ENCODE peak calls at places on chromosomes 11 and 22, in six cellular contexts. One of them, this sample, is unnamed.

GRCh38 chr11:130037881-130038601 is 31.7 kb upstream of the APLP2 start:
- DNase-seq in trophoblast cell: no peak
- DNase-seq in neural progenitor cell: peak; percentile 73
- DNase-seq in endothelial cell of umbilical vein: peak; percentile 9
- DNase-seq in fibroblast of lung: peak; percentile 30
- DNase-seq in IMR-90: no peak
- DNase-seq in this sample: peak; percentile 80

GRCh38 chr11:119652907-119653659 is 75.9 kb downstream of the NECTIN1 start:
- DNase-seq in trophoblast cell: no peak
- DNase-seq in neural progenitor cell: no peak
- DNase-seq in endothelial cell of umbilical vein: no peak
- DNase-seq in fibroblast of lung: no peak
- DNase-seq in IMR-90: no peak
- DNase-seq in this sample: no peak

GRCh38 chr11:115500547-115501503 is 3.4 kb downstream of the CADM1 start:
- DNase-seq in trophoblast cell: no peak
- DNase-seq in neural progenitor cell: peak; percentile 25
- DNase-seq in endothelial cell of umbilical vein: no peak
- DNase-seq in fibroblast of lung: no peak
- DNase-seq in IMR-90: no peak
- DNase-seq in this sample: peak; percentile 3

GRCh38 chr11:19873730-19874129 is 161.1 kb downstream of the NAV2 start:
- DNase-seq in trophoblast cell: no peak
- DNase-seq in neural progenitor cell: peak; percentile 54
- DNase-seq in endothelial cell of umbilical vein: no peak
- DNase-seq in fibroblast of lung: no peak
- DNase-seq in IMR-90: no peak
- DNase-seq in this sample: no peak

GRCh38 chr11:118913411-118914125 is 12.2 kb downstream of the BCL9L start:
- DNase-seq in trophoblast cell: no peak
- DNase-seq in neural progenitor cell: peak; percentile 11
- DNase-seq in endothelial cell of umbilical vein: no peak
- DNase-seq in fibroblast of lung: no peak
- DNase-seq in IMR-90: no peak
- DNase-seq in this sample: peak; percentile 53

GRCh38 chr11:132123449-132123848 is 753.0 kb downstream of the NTM start:
- DNase-seq in trophoblast cell: no peak
- DNase-seq in neural progenitor cell: no peak
- DNase-seq in endothelial cell of umbilical vein: no peak
- DNase-seq in fibroblast of lung: no peak
- DNase-seq in IMR-90: no peak
- DNase-seq in this sample: no peak

GRCh38 chr22:25582946-25583345 is 18.5 kb downstream of the GRK3 start:
- DNase-seq in trophoblast cell: no peak
- DNase-seq in neural progenitor cell: no peak
- DNase-seq in endothelial cell of umbilical vein: peak; percentile 1
- DNase-seq in fibroblast of lung: peak; percentile 19
- DNase-seq in IMR-90: peak; percentile 67
- DNase-seq in this sample: peak; percentile 46

GRCh38 chr22:50716291-50717024 is 21.5 kb upstream of the ACR start:
- DNase-seq in trophoblast cell: no peak
- DNase-seq in neural progenitor cell: no peak
- DNase-seq in endothelial cell of umbilical vein: no peak
- DNase-seq in fibroblast of lung: no peak
- DNase-seq in IMR-90: no peak
- DNase-seq in this sample: no peak

GRCh38 chr22:39153220-39153860 is 860 bp upstream of the CBX7 start:
- DNase-seq in trophoblast cell: no peak
- DNase-seq in neural progenitor cell: peak; percentile 38
- DNase-seq in endothelial cell of umbilical vein: no peak
- DNase-seq in fibroblast of lung: no peak
- DNase-seq in IMR-90: no peak
- DNase-seq in this sample: no peak

GRCh38 chr11:313787-314547 is at the start of gene IFITM1:
- DNase-seq in trophoblast cell: peak; percentile 33
- DNase-seq in neural progenitor cell: peak; percentile 60
- DNase-seq in endothelial cell of umbilical vein: peak; percentile 57
- DNase-seq in fibroblast of lung: peak; percentile 86
- DNase-seq in IMR-90: peak; percentile 84
- DNase-seq in this sample: peak; percentile 33

GRCh38 chr11:77592727-77593126 is 3.0 kb downstream of the AQP11 start:
- DNase-seq in trophoblast cell: no peak
- DNase-seq in neural progenitor cell: no peak
- DNase-seq in endothelial cell of umbilical vein: no peak
- DNase-seq in fibroblast of lung: no peak
- DNase-seq in IMR-90: no peak
- DNase-seq in this sample: no peak

GRCh38 chr11:19566583-19567379 is 145.9 kb upstream of the NAV2 start:
- DNase-seq in trophoblast cell: no peak
- DNase-seq in neural progenitor cell: no peak
- DNase-seq in endothelial cell of umbilical vein: no peak
- DNase-seq in fibroblast of lung: no peak
- DNase-seq in IMR-90: no peak
- DNase-seq in this sample: no peak

GRCh38 chr22:32103648-32104326 is 55.3 kb downstream of the C22orf42 start:
- DNase-seq in trophoblast cell: peak; percentile 44
- DNase-seq in neural progenitor cell: no peak
- DNase-seq in endothelial cell of umbilical vein: no peak
- DNase-seq in fibroblast of lung: peak; percentile 22
- DNase-seq in IMR-90: peak; percentile 3
- DNase-seq in this sample: no peak

GRCh38 chr22:40241200-40241763 is 63.6 kb downstream of the TNRC6B start:
- DNase-seq in trophoblast cell: no peak
- DNase-seq in neural progenitor cell: no peak
- DNase-seq in endothelial cell of umbilical vein: no peak
- DNase-seq in fibroblast of lung: no peak
- DNase-seq in IMR-90: no peak
- DNase-seq in this sample: no peak

GRCh38 chr11:77014669-77015068 is 19.5 kb upstream of the B3GNT6 start:
- DNase-seq in trophoblast cell: no peak
- DNase-seq in neural progenitor cell: no peak
- DNase-seq in endothelial cell of umbilical vein: no peak
- DNase-seq in fibroblast of lung: no peak
- DNase-seq in IMR-90: no peak
- DNase-seq in this sample: no peak

GRCh38 chr11:28232649-28233048 is 124.5 kb downstream of the METTL15 start:
- DNase-seq in trophoblast cell: no peak
- DNase-seq in neural progenitor cell: no peak
- DNase-seq in endothelial cell of umbilical vein: no peak
- DNase-seq in fibroblast of lung: no peak
- DNase-seq in IMR-90: no peak
- DNase-seq in this sample: no peak
- H3K9ac ChIP-seq in trophoblast cell: no peak overlapping the region
- H3K9ac ChIP-seq in neural progenitor cell: no peak overlapping the region
- H3K9ac ChIP-seq in endothelial cell of umbilical vein: no peak overlapping the region
- H3K9ac ChIP-seq in fibroblast of lung: no peak overlapping the region
- H3K9ac ChIP-seq in IMR-90: no peak overlapping the region
- H3K9ac ChIP-seq in this sample: no peak overlapping the region

GRCh38 chr11:94666792-94667721 is 99.9 kb downstream of the PIWIL4 start:
- DNase-seq in trophoblast cell: no peak
- DNase-seq in neural progenitor cell: no peak
- DNase-seq in endothelial cell of umbilical vein: no peak
- DNase-seq in fibroblast of lung: no peak
- DNase-seq in IMR-90: no peak
- DNase-seq in this sample: no peak
- H3K4me1 ChIP-seq in trophoblast cell: peaks cover 8% of the 10 kb centered on the region
- H3K4me1 ChIP-seq in neural progenitor cell: no peaks in the 10 kb centered on the region
- H3K4me1 ChIP-seq in endothelial cell of umbilical vein: no peaks in the 10 kb centered on the region
- H3K4me1 ChIP-seq in fibroblast of lung: no peaks in the 10 kb centered on the region
- H3K4me1 ChIP-seq in IMR-90: no peaks in the 10 kb centered on the region
- H3K4me1 ChIP-seq in this sample: peaks cover 15% of the 10 kb centered on the region

DNA sequence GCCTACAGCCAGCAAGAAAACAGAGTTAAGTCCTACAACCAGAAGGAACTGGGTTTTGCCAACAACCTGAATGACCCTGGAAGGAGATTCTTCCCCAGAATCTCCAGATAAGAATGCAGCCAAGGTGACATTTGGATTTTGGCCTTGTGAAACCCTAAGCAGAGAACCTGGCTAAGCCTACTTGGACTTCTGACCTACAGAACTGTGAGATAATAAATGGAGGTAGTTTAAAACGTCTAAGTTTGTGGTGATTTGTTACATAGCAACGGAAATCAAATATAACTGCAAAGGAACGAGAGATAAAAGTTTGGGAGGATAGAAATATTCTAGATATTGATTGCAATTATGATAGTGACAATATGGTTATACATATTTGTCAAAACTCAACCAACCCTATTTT is 157.4 kb downstream of the ATG16L2 start:
- DNase-seq in trophoblast cell: peak; percentile 77
- DNase-seq in neural progenitor cell: no peak
- DNase-seq in endothelial cell of umbilical vein: no peak
- DNase-seq in fibroblast of lung: no peak
- DNase-seq in IMR-90: no peak
- DNase-seq in this sample: no peak
- H3K9ac ChIP-seq in trophoblast cell: no peak overlapping the region
- H3K9ac ChIP-seq in neural progenitor cell: no peak overlapping the region
- H3K9ac ChIP-seq in endothelial cell of umbilical vein: no peak overlapping the region
- H3K9ac ChIP-seq in fibroblast of lung: no peak overlapping the region
- H3K9ac ChIP-seq in IMR-90: no peak overlapping the region
- H3K9ac ChIP-seq in this sample: no peak overlapping the region

GRCh38 chr22:45531944-45532631 is 29.4 kb downstream of the FBLN1 start:
- DNase-seq in trophoblast cell: no peak
- DNase-seq in neural progenitor cell: no peak
- DNase-seq in endothelial cell of umbilical vein: no peak
- DNase-seq in fibroblast of lung: no peak
- DNase-seq in IMR-90: no peak
- DNase-seq in this sample: peak; percentile 82

GRCh38 chr22:45535400-45535799 is 32.7 kb downstream of the FBLN1 start:
- DNase-seq in trophoblast cell: no peak
- DNase-seq in neural progenitor cell: no peak
- DNase-seq in endothelial cell of umbilical vein: no peak
- DNase-seq in fibroblast of lung: peak; percentile 82
- DNase-seq in IMR-90: no peak
- DNase-seq in this sample: no peak

GRCh38 chr22:45533731-45534130 is 31.0 kb downstream of the FBLN1 start:
- DNase-seq in trophoblast cell: no peak
- DNase-seq in neural progenitor cell: no peak
- DNase-seq in endothelial cell of umbilical vein: no peak
- DNase-seq in fibroblast of lung: no peak
- DNase-seq in IMR-90: no peak
- DNase-seq in this sample: no peak

GRCh38 chr22:45531441-45531840 is 28.8 kb downstream of the FBLN1 start:
- DNase-seq in trophoblast cell: no peak
- DNase-seq in neural progenitor cell: no peak
- DNase-seq in endothelial cell of umbilical vein: no peak
- DNase-seq in fibroblast of lung: no peak
- DNase-seq in IMR-90: no peak
- DNase-seq in this sample: peak; percentile 39

DNA sequence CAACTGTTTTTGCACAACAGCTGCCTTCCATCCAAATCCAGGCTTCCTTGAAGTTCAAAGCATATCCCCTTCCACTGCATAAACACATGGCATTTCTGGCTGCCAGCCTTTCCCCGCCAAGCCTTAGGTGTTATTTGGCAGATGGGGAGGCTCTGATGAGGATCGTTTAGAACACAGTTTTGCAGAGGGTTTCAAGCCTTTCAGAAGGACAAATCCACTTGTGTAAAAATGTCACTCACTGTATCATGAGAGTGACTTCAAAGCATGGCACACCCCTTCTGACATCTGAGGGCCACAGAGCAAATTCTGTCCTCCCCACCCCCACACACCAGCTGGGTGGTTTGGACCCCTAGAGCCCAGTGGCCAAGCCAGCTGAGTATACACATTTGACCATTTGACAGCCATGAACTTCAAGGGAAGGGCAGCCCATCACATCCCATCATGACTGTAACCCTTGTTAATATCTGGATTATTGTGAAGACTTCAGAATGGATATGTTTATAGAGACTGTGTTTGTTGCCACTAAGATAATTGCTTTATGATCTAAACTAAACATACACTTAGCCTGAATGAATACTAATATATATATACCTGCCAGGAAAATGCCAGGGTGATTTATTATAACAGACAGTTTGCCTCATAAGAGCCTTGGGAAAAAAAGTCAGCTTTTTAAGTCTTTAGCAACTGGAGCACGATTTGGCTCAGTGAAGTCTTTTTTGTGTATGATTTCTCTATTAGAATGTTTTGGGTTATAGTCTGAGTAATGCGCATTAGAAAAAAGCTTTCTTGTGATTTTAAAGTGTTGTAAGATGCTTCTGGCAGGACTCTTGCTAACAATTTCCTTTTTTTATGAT is 31.9 kb downstream of the FBLN1 start:
- DNase-seq in trophoblast cell: no peak
- DNase-seq in neural progenitor cell: no peak
- DNase-seq in endothelial cell of umbilical vein: no peak
- DNase-seq in fibroblast of lung: peak; percentile 96
- DNase-seq in IMR-90: peak; percentile 86
- DNase-seq in this sample: no peak
- H3K4me1 ChIP-seq in trophoblast cell: no peaks in the 10 kb centered on the region
- H3K4me1 ChIP-seq in neural progenitor cell: peaks cover 3% of the 10 kb centered on the region
- H3K4me1 ChIP-seq in endothelial cell of umbilical vein: no peaks in the 10 kb centered on the region
- H3K4me1 ChIP-seq in fibroblast of lung: peaks cover 24% of the 10 kb centered on the region
- H3K4me1 ChIP-seq in IMR-90: peaks cover 56% of the 10 kb centered on the region
- H3K4me1 ChIP-seq in this sample: peaks cover 42% of the 10 kb centered on the region

GRCh38 chr22:33851985-33852384 is 68.3 kb downstream of the LARGE1 start:
- DNase-seq in trophoblast cell: no peak
- DNase-seq in neural progenitor cell: no peak
- DNase-seq in endothelial cell of umbilical vein: no peak
- DNase-seq in fibroblast of lung: no peak
- DNase-seq in IMR-90: no peak
- DNase-seq in this sample: no peak

GRCh38 chr22:33850227-33850626 is 70.0 kb downstream of the LARGE1 start:
- DNase-seq in trophoblast cell: no peak
- DNase-seq in neural progenitor cell: no peak
- DNase-seq in endothelial cell of umbilical vein: no peak
- DNase-seq in fibroblast of lung: no peak
- DNase-seq in IMR-90: no peak
- DNase-seq in this sample: no peak

GRCh38 chr22:33850724-33851123 is 69.6 kb downstream of the LARGE1 start:
- DNase-seq in trophoblast cell: no peak
- DNase-seq in neural progenitor cell: no peak
- DNase-seq in endothelial cell of umbilical vein: no peak
- DNase-seq in fibroblast of lung: no peak
- DNase-seq in IMR-90: no peak
- DNase-seq in this sample: no peak

GRCh38 chr22:33853200-33854097 is 66.8 kb downstream of the LARGE1 start:
- DNase-seq in trophoblast cell: peak; percentile 25
- DNase-seq in neural progenitor cell: peak; percentile 38
- DNase-seq in endothelial cell of umbilical vein: peak; percentile 6
- DNase-seq in fibroblast of lung: peak; percentile 81
- DNase-seq in IMR-90: peak; percentile 77
- DNase-seq in this sample: peak; percentile 71

GRCh38 chr22:33851240-33851639 is 69.0 kb downstream of the LARGE1 start:
- DNase-seq in trophoblast cell: no peak
- DNase-seq in neural progenitor cell: no peak
- DNase-seq in endothelial cell of umbilical vein: no peak
- DNase-seq in fibroblast of lung: no peak
- DNase-seq in IMR-90: peak; percentile 44
- DNase-seq in this sample: peak; percentile 31
- H3K9ac ChIP-seq in trophoblast cell: no peak overlapping the region
- H3K9ac ChIP-seq in neural progenitor cell: no peak overlapping the region
- H3K9ac ChIP-seq in endothelial cell of umbilical vein: no peak overlapping the region
- H3K9ac ChIP-seq in fibroblast of lung: no peak overlapping the region
- H3K9ac ChIP-seq in IMR-90: no peak overlapping the region
- H3K9ac ChIP-seq in this sample: no peak overlapping the region